ENCODE peak calls at places on chromosomes 3 and 15, in four cellular contexts. C, X, Q and Y are unnamed samples.

GRCh38 chr3:130276203-130276803 is 69.2 kb upstream of the COL6A5 start:
- DNase-seq in C (peak; percentile 18), X (no peak), Q (peak; percentile 63), Y (peak; percentile 51)

GRCh38 chr3:184316792-184317191 is 2.4 kb downstream of the EIF4G1 start:
- DNase-seq in C (no peak), X (no peak), Q (no peak), Y (no peak)

GRCh38 chr3:69690-70089 is 126.9 kb upstream of the CHL1 start:
- DNase-seq in C (no peak), X (no peak), Q (peak; percentile 25), Y (no peak)

GRCh38 chr3:108092556-108092955 is 1.7 kb upstream of the CD47 start:
- DNase-seq in C (no peak), X (no peak), Q (no peak), Y (no peak)

GRCh38 chr3:88263417-88264116 is 113.8 kb downstream of the C3orf38 start:
- DNase-seq in C (no peak), X (no peak), Q (no peak), Y (no peak)

GRCh38 chr3:190339130-190339529 is 16.9 kb upstream of the CLDN1 start:
- DNase-seq in C (no peak), X (no peak), Q (peak; percentile 58), Y (peak; percentile 66)

GRCh38 chr3:59519094-59519493 is 469.3 kb upstream of the CFAP20DC start:
- DNase-seq in C (no peak), X (no peak), Q (no peak), Y (no peak)

GRCh38 chr3:46903341-46904302 is 26.1 kb downstream of the PTH1R start:
- DNase-seq in C (no peak), X (no peak), Q (peak; percentile 55), Y (no peak)

GRCh38 chr15:85690546-85691226 is 104.0 kb downstream of the KLHL25 start:
- DNase-seq in C (no peak), X (no peak), Q (no peak), Y (peak; percentile 90)

GRCh38 chr3:19471147-19471546 is 322.8 kb downstream of the KCNH8 start:
- DNase-seq in C (no peak), X (no peak), Q (no peak), Y (no peak)